ENCODE peak calls at places on chromosome 14, in six cellular contexts. One of them, this sample, is unnamed.
A peak's percentile ranks its signal among the peaks of the same experiment; 100 is the strongest.

GRCh38 chr14:62428429-62429203 is 616.6 kb downstream of the KCNH5 start:
- DNase-seq in psoas muscle: no peak
- DNase-seq in lung: no peak
- DNase-seq in ovary: no peak
- DNase-seq in stomach: no peak
- DNase-seq in pancreas: no peak
- DNase-seq in this sample: no peak

GRCh38 chr14:77111021-77111420 is 13.0 kb downstream of the CIPC start:
- DNase-seq in psoas muscle: no peak
- DNase-seq in lung: no peak
- DNase-seq in ovary: peak; percentile 47
- DNase-seq in stomach: peak; percentile 77
- DNase-seq in pancreas: no peak
- DNase-seq in this sample: no peak

GRCh38 chr14:71388862-71389261 is 481.6 kb downstream of the PCNX1 start:
- DNase-seq in psoas muscle: no peak
- DNase-seq in lung: no peak
- DNase-seq in ovary: no peak
- DNase-seq in stomach: no peak
- DNase-seq in pancreas: no peak
- DNase-seq in this sample: no peak

GRCh38 chr14:89542768-89543419 is 125.9 kb upstream of the FOXN3 start:
- DNase-seq in psoas muscle: no peak
- DNase-seq in lung: no peak
- DNase-seq in ovary: no peak
- DNase-seq in stomach: no peak
- DNase-seq in pancreas: no peak
- DNase-seq in this sample: no peak

GRCh38 chr14:102591944-102592772 is at the start of gene RCOR1:
- DNase-seq in psoas muscle: peak; percentile 99
- DNase-seq in lung: peak; percentile 97
- DNase-seq in ovary: peak; percentile 99
- DNase-seq in stomach: peak; percentile 98
- DNase-seq in pancreas: peak; percentile 98
- DNase-seq in this sample: peak; percentile 99

GRCh38 chr14:94748667-94749347 is 21.1 kb downstream of the GSC start:
- DNase-seq in psoas muscle: no peak
- DNase-seq in lung: no peak
- DNase-seq in ovary: no peak
- DNase-seq in stomach: peak; percentile 32
- DNase-seq in pancreas: peak; percentile 33
- DNase-seq in this sample: peak; percentile 56

GRCh38 chr14:61925043-61925442 is 162.8 kb downstream of the SNAPC1 start:
- DNase-seq in psoas muscle: no peak
- DNase-seq in lung: no peak
- DNase-seq in ovary: no peak
- DNase-seq in stomach: no peak
- DNase-seq in pancreas: no peak
- DNase-seq in this sample: peak; percentile 40

GRCh38 chr14:94360945-94361565 is 27.3 kb downstream of the SERPINA1 start:
- DNase-seq in psoas muscle: no peak
- DNase-seq in lung: no peak
- DNase-seq in ovary: no peak
- DNase-seq in stomach: peak; percentile 14
- DNase-seq in pancreas: no peak
- DNase-seq in this sample: no peak

GRCh38 chr14:24398943-24399801 is at the start of gene NYNRIN:
- DNase-seq in psoas muscle: peak; percentile 65
- DNase-seq in lung: no peak
- DNase-seq in ovary: peak; percentile 79
- DNase-seq in stomach: peak; percentile 40
- DNase-seq in pancreas: peak; percentile 37
- DNase-seq in this sample: peak; percentile 75

GRCh38 chr14:37091651-37092050 is 80.8 kb downstream of the SLC25A21 start:
- DNase-seq in psoas muscle: no peak
- DNase-seq in lung: no peak
- DNase-seq in ovary: no peak
- DNase-seq in stomach: no peak
- DNase-seq in pancreas: no peak
- DNase-seq in this sample: no peak

GRCh38 chr14:46344327-46344937 is 307.1 kb downstream of the RPL10L start:
- DNase-seq in psoas muscle: no peak
- DNase-seq in lung: no peak
- DNase-seq in ovary: no peak
- DNase-seq in stomach: no peak
- DNase-seq in pancreas: no peak
- DNase-seq in this sample: no peak

GRCh38 chr14:91897121-91897701 is 29.9 kb upstream of the TC2N start:
- DNase-seq in psoas muscle: peak; percentile 56
- DNase-seq in lung: peak; percentile 70
- DNase-seq in ovary: no peak
- DNase-seq in stomach: peak; percentile 80
- DNase-seq in pancreas: peak; percentile 77
- DNase-seq in this sample: no peak

GRCh38 chr14:101849125-101849524 is 87.6 kb downstream of the PPP2R5C start:
- DNase-seq in psoas muscle: no peak
- DNase-seq in lung: no peak
- DNase-seq in ovary: no peak
- DNase-seq in stomach: no peak
- DNase-seq in pancreas: no peak
- DNase-seq in this sample: no peak

GRCh38 chr14:52333823-52334657 is 19.9 kb downstream of the PTGER2 start:
- DNase-seq in psoas muscle: no peak
- DNase-seq in lung: no peak
- DNase-seq in ovary: no peak
- DNase-seq in stomach: no peak
- DNase-seq in pancreas: no peak
- DNase-seq in this sample: no peak

GRCh38 chr14:52342849-52343606 is 28.9 kb downstream of the PTGER2 start:
- DNase-seq in psoas muscle: no peak
- DNase-seq in lung: no peak
- DNase-seq in ovary: no peak
- DNase-seq in stomach: no peak
- DNase-seq in pancreas: no peak
- DNase-seq in this sample: no peak

GRCh38 chr14:52333108-52333507 is 19.0 kb downstream of the PTGER2 start:
- DNase-seq in psoas muscle: no peak
- DNase-seq in lung: no peak
- DNase-seq in ovary: no peak
- DNase-seq in stomach: no peak
- DNase-seq in pancreas: no peak
- DNase-seq in this sample: no peak

GRCh38 chr14:52339262-52339661 is 25.1 kb downstream of the PTGER2 start:
- DNase-seq in psoas muscle: no peak
- DNase-seq in lung: no peak
- DNase-seq in ovary: no peak
- DNase-seq in stomach: no peak
- DNase-seq in pancreas: no peak
- DNase-seq in this sample: no peak

DNA sequence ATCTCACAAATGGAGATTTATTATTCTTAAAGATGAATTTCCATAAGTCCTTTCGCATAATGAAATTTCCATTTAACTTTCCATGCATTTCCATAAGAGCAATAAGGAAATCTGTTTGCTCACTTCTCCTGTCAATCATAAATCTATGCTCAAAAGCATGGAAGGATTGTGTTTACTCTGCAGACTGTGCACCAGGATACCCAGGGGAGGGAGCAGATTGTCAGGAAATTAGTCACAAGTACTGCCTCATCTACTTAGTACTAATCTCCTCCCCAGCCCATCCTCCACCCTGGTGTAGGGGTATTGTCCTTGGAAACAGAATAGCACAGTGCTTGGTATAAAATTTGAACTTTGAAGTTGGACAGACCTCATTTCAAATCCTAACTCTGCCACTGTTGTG is 24.2 kb downstream of the PTGER2 start:
- DNase-seq in psoas muscle: no peak
- DNase-seq in lung: no peak
- DNase-seq in ovary: no peak
- DNase-seq in stomach: no peak
- DNase-seq in pancreas: no peak
- DNase-seq in this sample: no peak
- H3K4me1 ChIP-seq in psoas muscle: no peaks in the 10 kb centered on the region
- H3K4me1 ChIP-seq in lung: no peaks in the 10 kb centered on the region
- H3K4me1 ChIP-seq in ovary: peaks cover 1% of the 10 kb centered on the region
- H3K4me1 ChIP-seq in stomach: no peaks in the 10 kb centered on the region
- H3K4me1 ChIP-seq in pancreas: no peaks in the 10 kb centered on the region
- H3K4me1 ChIP-seq in this sample: peaks cover 17% of the 10 kb centered on the region

GRCh38 chr14:65239897-65240296 is 137.6 kb upstream of the MAX start:
- DNase-seq in psoas muscle: no peak
- DNase-seq in lung: no peak
- DNase-seq in ovary: no peak
- DNase-seq in stomach: no peak
- DNase-seq in pancreas: no peak
- DNase-seq in this sample: no peak

GRCh38 chr14:65237023-65237814 is 134.9 kb upstream of the MAX start:
- DNase-seq in psoas muscle: no peak
- DNase-seq in lung: no peak
- DNase-seq in ovary: no peak
- DNase-seq in stomach: no peak
- DNase-seq in pancreas: no peak
- DNase-seq in this sample: no peak

GRCh38 chr14:65238456-65238855 is 136.1 kb upstream of the MAX start:
- DNase-seq in psoas muscle: no peak
- DNase-seq in lung: no peak
- DNase-seq in ovary: no peak
- DNase-seq in stomach: no peak
- DNase-seq in pancreas: no peak
- DNase-seq in this sample: no peak

GRCh38 chr14:65239143-65239672 is 136.9 kb upstream of the MAX start:
- DNase-seq in psoas muscle: peak; percentile 20
- DNase-seq in lung: no peak
- DNase-seq in ovary: no peak
- DNase-seq in stomach: no peak
- DNase-seq in pancreas: no peak
- DNase-seq in this sample: peak; percentile 67

DNA sequence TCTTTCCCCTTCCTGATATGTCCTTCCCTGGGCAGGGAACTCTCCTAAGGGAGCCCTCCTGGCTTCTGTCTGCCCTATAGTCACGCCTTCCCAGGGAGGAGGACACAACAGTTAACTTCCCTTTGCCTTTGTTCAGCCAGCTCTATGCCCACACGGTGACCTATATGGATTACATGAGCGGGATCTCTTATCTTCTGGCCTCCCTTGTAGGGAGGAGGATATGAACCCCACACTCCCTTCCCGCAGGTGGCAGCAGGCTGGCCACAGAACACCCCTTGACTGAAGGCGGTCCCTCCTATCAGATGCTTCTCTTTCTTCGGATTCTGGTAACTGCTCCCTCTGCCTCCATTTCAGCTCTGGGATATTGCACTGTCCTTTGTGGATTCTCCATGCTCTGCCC is 135.6 kb upstream of the MAX start:
- DNase-seq in psoas muscle: no peak
- DNase-seq in lung: no peak
- DNase-seq in ovary: no peak
- DNase-seq in stomach: peak; percentile 36
- DNase-seq in pancreas: no peak
- DNase-seq in this sample: no peak
- TF ChIP-seq CTCF in psoas muscle: no peak
- TF ChIP-seq CTCF in lung: no peak
- TF ChIP-seq CTCF in ovary: no peak
- TF ChIP-seq CTCF in stomach: no peak
- TF ChIP-seq CTCF in pancreas: no peak
- TF ChIP-seq CTCF in this sample: no peak

DNA sequence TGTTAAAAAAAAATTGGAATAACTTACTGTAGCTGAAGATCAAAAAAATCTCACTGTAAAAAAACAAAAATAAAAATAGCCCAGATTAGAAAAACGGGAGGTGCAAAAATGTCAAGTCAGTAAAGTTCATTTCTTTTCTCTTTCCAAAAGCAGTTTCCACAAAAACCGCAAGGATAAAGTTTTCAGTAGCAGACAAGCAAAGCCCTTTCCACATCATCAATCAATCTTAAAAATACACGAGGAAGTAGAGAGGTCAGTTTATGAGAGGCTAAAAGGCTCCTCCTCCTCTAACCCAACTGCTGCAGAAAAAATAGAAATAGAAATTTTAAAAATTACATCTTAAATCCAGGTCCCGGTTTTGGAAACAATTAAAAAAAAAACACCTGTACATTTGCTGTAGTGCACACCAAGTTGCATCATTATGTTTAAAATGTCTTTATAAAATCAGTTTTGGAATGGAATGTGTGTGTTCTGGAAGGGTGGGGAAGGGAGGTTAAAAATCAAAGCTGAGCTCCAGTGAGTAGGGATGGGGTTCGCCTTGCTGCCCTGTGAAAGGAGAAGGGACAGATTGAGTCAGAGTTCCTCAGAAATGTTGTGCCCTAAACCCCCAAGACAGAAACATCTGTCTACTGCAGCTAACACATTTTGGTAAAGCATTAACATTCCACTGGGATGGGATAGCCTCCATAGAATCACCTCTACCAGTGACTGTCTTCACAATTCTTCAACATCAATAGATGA is 5.8 kb downstream of the HNRNPC start:
- DNase-seq in psoas muscle: no peak
- DNase-seq in lung: no peak
- DNase-seq in ovary: no peak
- DNase-seq in stomach: no peak
- DNase-seq in pancreas: no peak
- DNase-seq in this sample: no peak
- H3K4me1 ChIP-seq in psoas muscle: peaks cover 84% of the 10 kb centered on the region
- H3K4me1 ChIP-seq in lung: peaks cover 34% of the 10 kb centered on the region
- H3K4me1 ChIP-seq in ovary: peaks cover 8% of the 10 kb centered on the region
- H3K4me1 ChIP-seq in stomach: peaks cover 65% of the 10 kb centered on the region
- H3K4me1 ChIP-seq in pancreas: peaks cover 31% of the 10 kb centered on the region
- H3K4me1 ChIP-seq in this sample: peaks cover 44% of the 10 kb centered on the region

GRCh38 chr14:96309907-96310330 is 53.2 kb downstream of the ATG2B start:
- DNase-seq in psoas muscle: no peak
- DNase-seq in lung: no peak
- DNase-seq in ovary: no peak
- DNase-seq in stomach: no peak
- DNase-seq in pancreas: no peak
- DNase-seq in this sample: no peak

GRCh38 chr14:96303981-96304380 is 48.0 kb downstream of the BDKRB1 start:
- DNase-seq in psoas muscle: no peak
- DNase-seq in lung: no peak
- DNase-seq in ovary: no peak
- DNase-seq in stomach: no peak
- DNase-seq in pancreas: no peak
- DNase-seq in this sample: no peak

GRCh38 chr14:96307434-96307833 is 51.4 kb downstream of the BDKRB1 start:
- DNase-seq in psoas muscle: no peak
- DNase-seq in lung: no peak
- DNase-seq in ovary: no peak
- DNase-seq in stomach: no peak
- DNase-seq in pancreas: no peak
- DNase-seq in this sample: no peak

GRCh38 chr14:96309128-96309906 is 53.3 kb downstream of the BDKRB1 start:
- DNase-seq in psoas muscle: no peak
- DNase-seq in lung: no peak
- DNase-seq in ovary: no peak
- DNase-seq in stomach: no peak
- DNase-seq in pancreas: no peak
- DNase-seq in this sample: no peak

DNA sequence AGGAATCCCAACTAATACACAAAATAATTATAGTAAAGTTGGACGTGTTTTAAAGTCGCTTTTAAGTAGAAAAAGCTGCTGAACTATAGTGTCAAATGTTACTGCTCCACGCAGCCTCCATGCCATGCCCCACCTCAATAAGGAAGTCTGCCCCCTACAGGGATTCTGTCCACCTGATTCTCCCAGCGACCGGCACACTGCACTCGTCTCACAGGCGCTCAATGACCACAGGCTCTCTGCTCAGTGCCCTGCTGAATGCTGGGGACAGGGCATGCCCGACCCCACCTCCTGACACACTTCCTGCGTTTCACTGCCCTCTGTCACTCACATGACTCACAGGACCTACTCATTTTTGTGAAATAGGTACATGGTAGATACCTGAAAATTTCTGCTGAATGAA is 48.9 kb downstream of the BDKRB1 start:
- DNase-seq in psoas muscle: no peak
- DNase-seq in lung: no peak
- DNase-seq in ovary: no peak
- DNase-seq in stomach: no peak
- DNase-seq in pancreas: no peak
- DNase-seq in this sample: no peak
- TF ChIP-seq CTCF in psoas muscle: no peak
- TF ChIP-seq CTCF in lung: no peak
- TF ChIP-seq CTCF in ovary: no peak
- TF ChIP-seq CTCF in stomach: no peak
- TF ChIP-seq CTCF in pancreas: no peak
- TF ChIP-seq CTCF in this sample: no peak